ENCODE peak calls at places on chromosomes 16 and 17, in four cellular contexts. One of them, this sample, is unnamed.

GRCh38 chr17:45775148-45775547 is 9.0 kb upstream of the CRHR1 start:
- DNase-seq in uterus: no peak
- DNase-seq in A549: no peak
- DNase-seq in Panc1: no peak
- DNase-seq in this sample: no peak

GRCh38 chr16:65531475-65531874 is 409.6 kb upstream of the CDH11 start:
- DNase-seq in Panc1: no peak
- DNase-seq in uterus: no peak
- DNase-seq in A549: no peak
- DNase-seq in this sample: no peak

GRCh38 chr17:71625330-71625729 is 495.5 kb upstream of the SOX9 start:
- DNase-seq in uterus: no peak
- DNase-seq in Panc1: no peak
- DNase-seq in A549: no peak
- DNase-seq in this sample: no peak

GRCh38 chr16:75443301-75443700 is 10.0 kb upstream of the CFDP1 start:
- DNase-seq in Panc1: no peak
- DNase-seq in uterus: no peak
- DNase-seq in A549: no peak
- DNase-seq in this sample: no peak

GRCh38 chr17:7914771-7915610 is 1.1 kb downstream of the RNF227 start:
- DNase-seq in A549: no peak
- DNase-seq in Panc1: no peak
- DNase-seq in uterus: peak; percentile 70
- DNase-seq in this sample: no peak

GRCh38 chr16:4409081-4409932 is 7.1 kb downstream of the CORO7 start:
- DNase-seq in Panc1: no peak
- DNase-seq in A549: peak; percentile 51
- DNase-seq in uterus: no peak
- DNase-seq in this sample: peak; percentile 58

GRCh38 chr17:51673066-51673465 is 412.7 kb downstream of the UTP18 start:
- DNase-seq in Panc1: no peak
- DNase-seq in A549: no peak
- DNase-seq in uterus: no peak
- DNase-seq in this sample: no peak

GRCh38 chr16:58198739-58199411 is 969 bp upstream of the CSNK2A2 start:
- DNase-seq in Panc1: no peak
- DNase-seq in uterus: no peak
- DNase-seq in A549: no peak
- DNase-seq in this sample: no peak

GRCh38 chr17:63911041-63911635 is at the start of gene CSHL1:
- DNase-seq in Panc1: no peak
- DNase-seq in uterus: no peak
- DNase-seq in A549: no peak
- DNase-seq in this sample: no peak

GRCh38 chr17:81197409-81197795 is 25.4 kb downstream of the CEP131 start:
- DNase-seq in uterus: no peak
- DNase-seq in Panc1: no peak
- DNase-seq in A549: no peak
- DNase-seq in this sample: no peak

GRCh38 chr17:27551701-27552466 is 79.1 kb upstream of the LGALS9 start:
- DNase-seq in Panc1: no peak
- DNase-seq in uterus: no peak
- DNase-seq in A549: peak; percentile 93
- DNase-seq in this sample: no peak

GRCh38 chr17:35801583-35802224 is 6.3 kb upstream of the MMP28 start:
- DNase-seq in uterus: peak; percentile 60
- DNase-seq in A549: no peak
- DNase-seq in Panc1: no peak
- DNase-seq in this sample: peak; percentile 73

GRCh38 chr16:75304521-75305363 is 53.3 kb upstream of the BCAR1 start:
- DNase-seq in uterus: peak; percentile 37
- DNase-seq in Panc1: no peak
- DNase-seq in A549: peak; percentile 43
- DNase-seq in this sample: peak; percentile 56

GRCh38 chr16:57996406-57997175 is 3.9 kb downstream of the ZNF319 start:
- DNase-seq in Panc1: no peak
- DNase-seq in A549: no peak
- DNase-seq in uterus: no peak
- DNase-seq in this sample: no peak

GRCh38 chr17:33950061-33950460 is 305.0 kb upstream of the CCL2 start:
- DNase-seq in Panc1: no peak
- DNase-seq in uterus: no peak
- DNase-seq in A549: no peak
- DNase-seq in this sample: no peak

GRCh38 chr16:66255647-66256046 is 110.8 kb upstream of the CDH5 start:
- DNase-seq in Panc1: no peak
- DNase-seq in uterus: no peak
- DNase-seq in A549: no peak
- DNase-seq in this sample: no peak

GRCh38 chr16:49442805-49443204 is 69.2 kb downstream of the C16orf78 start:
- DNase-seq in Panc1: no peak
- DNase-seq in uterus: no peak
- DNase-seq in A549: no peak
- DNase-seq in this sample: peak; percentile 16

GRCh38 chr16:73399997-73400396 is 352.1 kb upstream of the ZFHX3 start:
- DNase-seq in A549: no peak
- DNase-seq in uterus: no peak
- DNase-seq in Panc1: no peak
- DNase-seq in this sample: no peak

GRCh38 chr16:15768201-15768600 is 88.6 kb downstream of the MYH11 start:
- DNase-seq in Panc1: no peak
- DNase-seq in A549: no peak
- DNase-seq in uterus: no peak
- DNase-seq in this sample: no peak

GRCh38 chr16:30369091-30369937 is 980 bp downstream of the TBC1D10B start:
- DNase-seq in uterus: no peak
- DNase-seq in Panc1: no peak
- DNase-seq in A549: no peak
- DNase-seq in this sample: peak; percentile 76

GRCh38 chr17:61581611-61582349 is 9.2 kb downstream of the NACA2 start:
- DNase-seq in uterus: no peak
- DNase-seq in Panc1: no peak
- DNase-seq in A549: no peak
- DNase-seq in this sample: no peak

GRCh38 chr16:69613283-69614154 is 47.8 kb downstream of the NFAT5 start:
- DNase-seq in uterus: no peak
- DNase-seq in Panc1: no peak
- DNase-seq in A549: peak; percentile 54
- DNase-seq in this sample: no peak

GRCh38 chr17:74957935-74958549 is 14.5 kb downstream of the HID1 start:
- DNase-seq in A549: peak; percentile 63
- DNase-seq in uterus: peak; percentile 74
- DNase-seq in Panc1: no peak
- DNase-seq in this sample: peak; percentile 63

GRCh38 chr17:16304832-16305231 is 48.4 kb downstream of the CENPV start:
- DNase-seq in Panc1: peak; percentile 32
- DNase-seq in uterus: no peak
- DNase-seq in A549: peak; percentile 78
- DNase-seq in this sample: no peak

GRCh38 chr17:16013943-16014407 is 14.4 kb downstream of the TTC19 start:
- DNase-seq in A549: peak; percentile 78
- DNase-seq in uterus: no peak
- DNase-seq in Panc1: peak; percentile 81
- DNase-seq in this sample: no peak

GRCh38 chr16:74607310-74607966 is 524 bp upstream of the GLG1 start:
- DNase-seq in Panc1: no peak
- DNase-seq in uterus: no peak
- DNase-seq in A549: no peak
- DNase-seq in this sample: no peak

GRCh38 chr17:37047631-37048104 is 98.9 kb downstream of the AATF start:
- DNase-seq in A549: peak; percentile 87
- DNase-seq in uterus: peak; percentile 76
- DNase-seq in Panc1: peak; percentile 50
- DNase-seq in this sample: peak; percentile 81

GRCh38 chr16:89426736-89427525 is 63.4 kb downstream of the ANKRD11 start:
- DNase-seq in uterus: no peak
- DNase-seq in A549: no peak
- DNase-seq in Panc1: no peak
- DNase-seq in this sample: no peak

GRCh38 chr16:58128721-58129096 is 472 bp downstream of the CFAP20 start:
- DNase-seq in A549: no peak
- DNase-seq in uterus: no peak
- DNase-seq in Panc1: no peak
- DNase-seq in this sample: no peak

GRCh38 chr17:50834786-50835562 is 412 bp upstream of the WFIKKN2 start:
- DNase-seq in Panc1: no peak
- DNase-seq in A549: no peak
- DNase-seq in uterus: no peak
- DNase-seq in this sample: no peak

GRCh38 chr16:87955302-87956168 is 4.3 kb downstream of the BANP start:
- DNase-seq in Panc1: no peak
- DNase-seq in A549: no peak
- DNase-seq in uterus: no peak
- DNase-seq in this sample: no peak

GRCh38 chr17:17090642-17091103 is 48.4 kb downstream of the MPRIP start:
- DNase-seq in uterus: peak; percentile 8
- DNase-seq in Panc1: no peak
- DNase-seq in A549: no peak
- DNase-seq in this sample: no peak

GRCh38 chr16:66515543-66516171 is 34.3 kb downstream of the TK2 start:
- DNase-seq in A549: peak; percentile 81
- DNase-seq in uterus: no peak
- DNase-seq in Panc1: no peak
- DNase-seq in this sample: peak; percentile 56

GRCh38 chr17:81128774-81129173 is 36.5 kb upstream of the PVALEF start:
- DNase-seq in uterus: no peak
- DNase-seq in Panc1: no peak
- DNase-seq in A549: no peak
- DNase-seq in this sample: no peak

GRCh38 chr16:89924925-89925307 is 1.8 kb downstream of the TUBB3 start:
- DNase-seq in Panc1: no peak
- DNase-seq in A549: no peak
- DNase-seq in uterus: no peak
- DNase-seq in this sample: no peak

GRCh38 chr16:8355714-8356113 is 234.6 kb downstream of the TMEM114 start:
- DNase-seq in Panc1: no peak
- DNase-seq in uterus: no peak
- DNase-seq in A549: no peak
- DNase-seq in this sample: no peak

GRCh38 chr17:41329279-41329925 is 13.9 kb upstream of the KRTAP17-1 start:
- DNase-seq in uterus: no peak
- DNase-seq in A549: peak; percentile 78
- DNase-seq in Panc1: no peak
- DNase-seq in this sample: no peak

GRCh38 chr17:41333836-41334235 is 16.8 kb downstream of the KRT33A start:
- DNase-seq in uterus: no peak
- DNase-seq in A549: no peak
- DNase-seq in Panc1: no peak
- DNase-seq in this sample: no peak

GRCh38 chr17:41333098-41333497 is 17.5 kb downstream of the KRT33A start:
- DNase-seq in A549: no peak
- DNase-seq in uterus: no peak
- DNase-seq in Panc1: no peak
- DNase-seq in this sample: no peak

GRCh38 chr17:41332239-41332638 is 16.7 kb upstream of the KRTAP17-1 start:
- DNase-seq in uterus: no peak
- DNase-seq in Panc1: no peak
- DNase-seq in A549: no peak
- DNase-seq in this sample: no peak

GRCh38 chr17:41331606-41332005 is 16.1 kb upstream of the KRTAP17-1 start:
- DNase-seq in A549: no peak
- DNase-seq in Panc1: no peak
- DNase-seq in uterus: no peak
- DNase-seq in this sample: no peak
- H3K4me3 ChIP-seq in A549: no peak overlapping the region
- H3K4me3 ChIP-seq in Panc1: no peak overlapping the region
- H3K4me3 ChIP-seq in uterus: no peak overlapping the region
- H3K4me3 ChIP-seq in this sample: no peak overlapping the region

GRCh38 chr16:53882310-53882709 is 178.4 kb downstream of the FTO start:
- DNase-seq in A549: peak; percentile 10
- DNase-seq in uterus: no peak
- DNase-seq in Panc1: no peak
- DNase-seq in this sample: no peak

GRCh38 chr16:53891409-53892139 is 187.6 kb downstream of the FTO start:
- DNase-seq in uterus: no peak
- DNase-seq in A549: no peak
- DNase-seq in Panc1: no peak
- DNase-seq in this sample: no peak

GRCh38 chr16:53888222-53888621 is 184.3 kb downstream of the FTO start:
- DNase-seq in uterus: no peak
- DNase-seq in Panc1: no peak
- DNase-seq in A549: no peak
- DNase-seq in this sample: no peak

GRCh38 chr16:53884748-53885147 is 180.8 kb downstream of the FTO start:
- DNase-seq in A549: no peak
- DNase-seq in uterus: no peak
- DNase-seq in Panc1: no peak
- DNase-seq in this sample: no peak

GRCh38 chr16:53886482-53887378 is 182.8 kb downstream of the FTO start:
- DNase-seq in Panc1: no peak
- DNase-seq in uterus: no peak
- DNase-seq in A549: no peak
- DNase-seq in this sample: no peak
- TF ChIP-seq CTCF in Panc1: no peak
- TF ChIP-seq CTCF in uterus: no peak
- TF ChIP-seq CTCF in A549: no peak
- TF ChIP-seq CTCF in this sample: no peak

GRCh38 chr16:35314298-35314697 is 1854.9 kb downstream of the TP53TG3F start:
- DNase-seq in Panc1: no peak
- DNase-seq in uterus: no peak
- DNase-seq in A549: no peak
- DNase-seq in this sample: no peak

GRCh38 chr16:35308674-35309073 is 1849.3 kb downstream of the TP53TG3F start:
- DNase-seq in A549: no peak
- DNase-seq in uterus: no peak
- DNase-seq in Panc1: no peak
- DNase-seq in this sample: no peak

GRCh38 chr16:35311475-35311874 is 1852.1 kb downstream of the TP53TG3F start:
- DNase-seq in A549: no peak
- DNase-seq in uterus: no peak
- DNase-seq in Panc1: no peak
- DNase-seq in this sample: no peak

GRCh38 chr16:35306915-35307314 is 1847.5 kb downstream of the TP53TG3F start:
- DNase-seq in uterus: no peak
- DNase-seq in Panc1: no peak
- DNase-seq in A549: no peak
- DNase-seq in this sample: no peak

GRCh38 chr16:35310999-35311398 is 1851.6 kb downstream of the TP53TG3F start:
- DNase-seq in Panc1: no peak
- DNase-seq in uterus: no peak
- DNase-seq in A549: no peak
- DNase-seq in this sample: no peak
- H3K9me3 ChIP-seq in Panc1: no peaks in the 10 kb centered on the region
- H3K9me3 ChIP-seq in uterus: no peaks in the 10 kb centered on the region
- H3K9me3 ChIP-seq in A549: peaks cover 1% of the 10 kb centered on the region
- H3K9me3 ChIP-seq in this sample: no peaks in the 10 kb centered on the region

GRCh38 chr17:77146882-77147281 is 6.1 kb downstream of the SEC14L1 start:
- DNase-seq in A549: no peak
- DNase-seq in uterus: no peak
- DNase-seq in Panc1: no peak
- DNase-seq in this sample: no peak
- H3K4me3 ChIP-seq in A549: no peak overlapping the region
- H3K4me3 ChIP-seq in uterus: no peak overlapping the region
- H3K4me3 ChIP-seq in Panc1: peak overlapping the region; percentile 38
- H3K4me3 ChIP-seq in this sample: no peak overlapping the region

GRCh38 chr17:53570731-53571130 is 252.0 kb upstream of the KIF2B start:
- DNase-seq in A549: no peak
- DNase-seq in uterus: no peak
- DNase-seq in Panc1: no peak
- DNase-seq in this sample: no peak
- TF ChIP-seq CTCF in A549: peak; percentile 5
- TF ChIP-seq CTCF in uterus: no peak
- TF ChIP-seq CTCF in Panc1: no peak
- TF ChIP-seq CTCF in this sample: no peak

This sample was measured in tibial artery.